ENCODE peak calls at places on chromosomes 11 and 22, in nine cellular contexts. Z is CD4-positive, CD25-positive, alpha-beta regulatory T cell; E is body of pancreas; L is astrocyte; B is colonic mucosa; I is cardiac muscle cell; A is substantia nigra; Q is neuronal stem cell; W is transverse colon. H is an unnamed sample.

GRCh38 chr22:21761086-21761485 is 25.5 kb upstream of the YPEL1 start:
- DNase-seq in Z (no peak), E (no peak), L (peak; percentile 56), B (no peak), I (no peak), A (no peak), Q (no peak), W (no peak), H (no peak)

GRCh38 chr22:46105494-46106278 is 44.6 kb upstream of the PPARA start:
- DNase-seq in Z (no peak), E (peak; percentile 73), L (peak; percentile 93), B (no peak), I (peak; percentile 89), A (no peak), Q (no peak), W (peak; percentile 69), H (no peak)

GRCh38 chr11:1566381-1567051 is 5.6 kb downstream of the DUSP8 start:
- DNase-seq in Z (no peak), E (no peak), L (no peak), B (no peak), I (no peak), A (no peak), Q (no peak), W (no peak), H (no peak)

GRCh38 chr11:81197396-81197795 is 1536.3 kb downstream of the FAM181B start:
- DNase-seq in Z (no peak), E (no peak), L (no peak), B (no peak), I (no peak), A (no peak), Q (no peak), W (no peak), H (no peak)

GRCh38 chr22:42649261-42650056 is at the start of gene CYB5R3:
- DNase-seq in Z (peak; percentile 73), E (peak; percentile 83), L (peak; percentile 62), B (peak; percentile 84), I (peak; percentile 92), A (peak; percentile 81), Q (peak; percentile 66), W (peak; percentile 88), H (peak; percentile 87)

GRCh38 chr22:39166547-39166946 is 14.1 kb upstream of the CBX7 start:
- DNase-seq in Z (no peak), E (no peak), L (no peak), B (no peak), I (no peak), A (no peak), Q (no peak), W (no peak), H (no peak)

GRCh38 chr11:75301602-75302345 is 49.7 kb downstream of the ARRB1 start:
- DNase-seq in Z (no peak), E (peak; percentile 75), L (no peak), B (peak; percentile 69), I (no peak), A (peak; percentile 37), Q (no peak), W (peak; percentile 32), H (no peak)

GRCh38 chr11:65424200-65425104 is 1.9 kb downstream of the NEAT1 start:
- DNase-seq in Z (peak; percentile 73), E (peak; percentile 68), L (peak; percentile 29), B (peak; percentile 70), I (peak; percentile 81), A (peak; percentile 41), Q (no peak), W (peak; percentile 69), H (no peak)

DNA sequence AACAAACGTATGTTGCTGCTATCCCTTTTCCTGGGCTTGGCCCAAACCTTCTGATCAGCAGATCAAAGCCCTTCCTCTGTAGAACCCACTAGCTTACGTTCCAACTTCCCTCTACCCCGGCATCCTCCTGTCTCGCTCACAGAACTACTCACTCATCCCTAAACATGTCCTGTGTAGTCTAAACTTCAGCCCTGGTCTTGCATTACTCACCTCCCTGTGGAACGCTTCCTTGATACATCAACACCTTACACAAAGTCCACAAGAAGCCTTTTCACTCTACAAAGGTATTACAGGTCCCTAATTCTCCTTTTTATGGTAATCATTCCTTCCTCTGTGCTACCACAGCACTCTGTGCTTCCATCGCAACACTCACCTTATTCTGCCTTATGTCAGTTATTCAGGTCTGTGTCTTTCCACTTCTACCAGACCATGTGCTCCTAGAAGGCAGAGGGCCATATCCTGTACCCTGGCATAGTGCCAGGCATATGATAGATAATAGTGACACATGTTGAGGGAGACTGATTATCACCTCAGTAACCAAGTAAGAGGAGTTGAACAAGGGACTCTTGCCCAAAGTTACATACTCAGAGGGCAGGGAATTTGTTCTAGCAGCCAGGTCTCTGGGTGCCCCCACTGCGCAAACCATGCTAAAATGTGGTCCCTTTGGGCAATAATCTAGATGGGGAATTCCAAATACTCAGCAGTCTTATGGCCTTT is 41.6 kb downstream of the USP35 start:
- DNase-seq in Z (no peak), E (no peak), L (no peak), B (no peak), I (peak; percentile 26), A (no peak), Q (no peak), W (no peak), H (no peak)
- H3K27ac ChIP-seq in Z (no peak overlapping the region), E (no peak overlapping the region), L (no peak overlapping the region), B (no peak overlapping the region), I (peak overlapping the region; percentile 5), A (no peak overlapping the region), Q (no peak overlapping the region), W (no peak overlapping the region), H (no peak overlapping the region)

GRCh38 chr11:114226283-114226859 is 69.8 kb upstream of the NNMT start:
- DNase-seq in Z (no peak), E (no peak), L (no peak), B (no peak), I (no peak), A (no peak), Q (no peak), W (no peak), H (no peak)

GRCh38 chr11:114230031-114230430 is 66.2 kb upstream of the NNMT start:
- DNase-seq in Z (no peak), E (no peak), L (no peak), B (no peak), I (no peak), A (no peak), Q (no peak), W (no peak), H (no peak)

GRCh38 chr11:114225662-114226061 is 70.5 kb upstream of the NNMT start:
- DNase-seq in Z (no peak), E (no peak), L (no peak), B (no peak), I (no peak), A (no peak), Q (no peak), W (no peak), H (no peak)

GRCh38 chr11:114228401-114229061 is 67.7 kb upstream of the NNMT start:
- DNase-seq in Z (no peak), E (no peak), L (no peak), B (no peak), I (no peak), A (peak; percentile 22), Q (no peak), W (no peak), H (no peak)

GRCh38 chr11:114229062-114229450 is 67.1 kb upstream of the NNMT start:
- DNase-seq in Z (no peak), E (no peak), L (no peak), B (no peak), I (no peak), A (no peak), Q (no peak), W (no peak), H (no peak)
- H3K27ac ChIP-seq in Z (no peak overlapping the region), E (no peak overlapping the region), L (no peak overlapping the region), B (no peak overlapping the region), I (no peak overlapping the region), A (no peak overlapping the region), Q (peak overlapping the region; percentile 7), W (no peak overlapping the region), H (peak overlapping the region; percentile 56)

DNA sequence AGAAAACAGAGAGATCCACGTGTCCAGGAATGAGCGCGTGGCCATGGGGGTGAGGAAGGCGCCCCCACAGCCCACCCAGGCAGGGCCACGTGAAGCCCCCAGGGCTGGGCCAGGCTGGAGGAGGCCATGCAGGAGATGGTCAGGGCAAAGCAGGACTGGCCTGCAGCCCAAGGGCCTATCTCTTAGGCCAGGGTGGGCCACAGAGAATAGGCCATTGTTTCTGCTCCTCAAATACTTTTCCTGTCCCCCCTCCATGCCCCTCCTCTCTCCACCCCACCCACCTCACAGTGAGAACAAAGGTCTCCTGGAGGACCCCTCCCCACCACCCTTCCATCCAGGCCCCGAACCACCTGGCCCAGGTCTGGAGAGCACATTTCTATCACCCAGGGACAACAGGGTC is 8.3 kb upstream of the CDC42EP1 start:
- DNase-seq in Z (no peak), E (no peak), L (no peak), B (no peak), I (no peak), A (no peak), Q (no peak), W (no peak), H (no peak)
- H3K27ac ChIP-seq in Z (no peak overlapping the region), E (peak overlapping the region; percentile 46), L (no peak overlapping the region), B (peak overlapping the region; percentile 32), I (peak overlapping the region; percentile 73), A (peak overlapping the region; percentile 86), Q (peak overlapping the region; percentile 95), W (peak overlapping the region; percentile 53), H (peak overlapping the region; percentile 44)

GRCh38 chr11:117179048-117179999 is 781 bp downstream of the SIDT2 start:
- DNase-seq in Z (peak; percentile 51), E (peak; percentile 57), L (peak; percentile 30), B (peak; percentile 58), I (peak; percentile 71), A (peak; percentile 62), Q (no peak), W (peak; percentile 63), H (no peak)

GRCh38 chr11:117175781-117176180 is 2.8 kb upstream of the SIDT2 start:
- DNase-seq in Z (no peak), E (no peak), L (no peak), B (no peak), I (peak; percentile 26), A (no peak), Q (no peak), W (no peak), H (no peak)

GRCh38 chr11:117178210-117179034 is at the start of gene SIDT2:
- DNase-seq in Z (peak; percentile 97), E (peak; percentile 94), L (peak; percentile 87), B (peak; percentile 96), I (peak; percentile 97), A (peak; percentile 91), Q (peak; percentile 88), W (peak; percentile 97), H (peak; percentile 86)

GRCh38 chr11:117176186-117176585 is 2.4 kb upstream of the SIDT2 start:
- DNase-seq in Z (no peak), E (no peak), L (no peak), B (no peak), I (no peak), A (no peak), Q (no peak), W (no peak), H (no peak)

DNA sequence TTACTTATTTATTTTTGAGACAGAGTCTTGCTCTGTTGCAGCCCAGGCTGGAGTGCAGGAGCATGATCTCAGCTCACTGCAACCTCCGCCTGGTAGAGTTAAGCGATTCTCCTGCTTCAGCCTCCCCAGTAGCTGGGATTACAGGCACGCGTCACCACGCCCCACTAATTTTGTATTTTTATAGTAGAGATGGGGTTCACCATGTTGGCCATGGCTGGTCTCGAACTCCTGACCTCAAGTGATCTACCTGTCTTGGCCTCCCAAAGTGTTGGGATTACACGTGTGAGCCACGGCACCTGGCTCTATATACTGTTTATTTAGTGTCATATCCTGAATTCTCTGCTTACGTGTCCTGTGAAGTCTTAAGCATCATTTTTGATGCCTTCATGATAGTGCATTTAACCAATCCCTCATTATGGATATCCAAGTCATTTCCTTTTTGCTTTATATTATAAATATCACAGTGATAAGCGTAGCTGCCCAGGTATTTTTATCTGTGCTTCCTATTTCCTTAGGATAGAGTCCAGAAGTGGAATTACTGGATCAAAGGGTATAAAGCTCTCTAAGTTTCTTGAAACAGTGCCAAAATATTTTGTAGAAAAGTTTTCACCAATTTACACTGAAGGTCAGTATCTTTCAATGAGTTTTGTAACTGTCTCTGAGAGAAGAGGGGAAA is 871 bp upstream of the SIDT2 start:
- DNase-seq in Z (no peak), E (no peak), L (no peak), B (peak; percentile 24), I (no peak), A (no peak), Q (no peak), W (no peak), H (no peak)
- H3K27ac ChIP-seq in Z (peak overlapping the region; percentile 76), E (peak overlapping the region; percentile 94), L (peak overlapping the region; percentile 41), B (peak overlapping the region; percentile 95), I (peak overlapping the region; percentile 90), A (peak overlapping the region; percentile 78), Q (peak overlapping the region; percentile 66), W (peak overlapping the region; percentile 97), H (peak overlapping the region; percentile 76)

H was measured in caudate nucleus.